ENCODE peak calls at places on chromosome 16, in nine cellular contexts. One of them, this sample, is unnamed.
A peak's percentile ranks its signal among the peaks of the same experiment; 100 is the strongest.

GRCh38 chr16:14344292-14344691 is 273.2 kb downstream of the MRTFB start:
- DNase-seq in AG08395: no peak
- DNase-seq in T-helper 1 cell: no peak
- DNase-seq in fibroblast of villous mesenchyme: no peak
- DNase-seq in renal cortical epithelial cell: no peak
- DNase-seq in brain microvascular endothelial cell: no peak
- DNase-seq in pancreas: no peak
- DNase-seq in left colon: no peak
- DNase-seq in stimulated activated CD4-positive, alpha-beta T cell treated with anti-CD3 and anti-CD28 coated beads, Interleukin-1b, Interleukin-23, amount 100 ng/mL, for 1 hour: no peak
- DNase-seq in this sample: no peak

GRCh38 chr16:51228097-51228659 is 77.1 kb upstream of the SALL1 start:
- DNase-seq in AG08395: no peak
- DNase-seq in T-helper 1 cell: no peak
- DNase-seq in fibroblast of villous mesenchyme: no peak
- DNase-seq in renal cortical epithelial cell: no peak
- DNase-seq in brain microvascular endothelial cell: no peak
- DNase-seq in pancreas: no peak
- DNase-seq in left colon: no peak
- DNase-seq in stimulated activated CD4-positive, alpha-beta T cell treated with anti-CD3 and anti-CD28 coated beads, Interleukin-1b, Interleukin-23, amount 100 ng/mL, for 1 hour: no peak
- DNase-seq in this sample: no peak

GRCh38 chr16:12625068-12625467 is 178.6 kb downstream of the CPPED1 start:
- DNase-seq in AG08395: no peak
- DNase-seq in T-helper 1 cell: no peak
- DNase-seq in fibroblast of villous mesenchyme: no peak
- DNase-seq in renal cortical epithelial cell: no peak
- DNase-seq in brain microvascular endothelial cell: no peak
- DNase-seq in pancreas: no peak
- DNase-seq in left colon: no peak
- DNase-seq in stimulated activated CD4-positive, alpha-beta T cell treated with anti-CD3 and anti-CD28 coated beads, Interleukin-1b, Interleukin-23, amount 100 ng/mL, for 1 hour: no peak
- DNase-seq in this sample: no peak

GRCh38 chr16:55685973-55686372 is 30.2 kb downstream of the SLC6A2 start:
- DNase-seq in AG08395: no peak
- DNase-seq in T-helper 1 cell: no peak
- DNase-seq in fibroblast of villous mesenchyme: no peak
- DNase-seq in renal cortical epithelial cell: no peak
- DNase-seq in brain microvascular endothelial cell: no peak
- DNase-seq in pancreas: no peak
- DNase-seq in left colon: no peak
- DNase-seq in stimulated activated CD4-positive, alpha-beta T cell treated with anti-CD3 and anti-CD28 coated beads, Interleukin-1b, Interleukin-23, amount 100 ng/mL, for 1 hour: no peak
- DNase-seq in this sample: no peak

GRCh38 chr16:65672960-65673359 is 551.1 kb upstream of the CDH11 start:
- DNase-seq in AG08395: peak; percentile 53
- DNase-seq in T-helper 1 cell: no peak
- DNase-seq in fibroblast of villous mesenchyme: no peak
- DNase-seq in renal cortical epithelial cell: no peak
- DNase-seq in brain microvascular endothelial cell: peak; percentile 51
- DNase-seq in pancreas: no peak
- DNase-seq in left colon: no peak
- DNase-seq in stimulated activated CD4-positive, alpha-beta T cell treated with anti-CD3 and anti-CD28 coated beads, Interleukin-1b, Interleukin-23, amount 100 ng/mL, for 1 hour: no peak
- DNase-seq in this sample: no peak

GRCh38 chr16:17396762-17397498 is 73.8 kb downstream of the XYLT1 start:
- DNase-seq in AG08395: no peak
- DNase-seq in T-helper 1 cell: no peak
- DNase-seq in fibroblast of villous mesenchyme: peak; percentile 87
- DNase-seq in renal cortical epithelial cell: no peak
- DNase-seq in brain microvascular endothelial cell: peak; percentile 30
- DNase-seq in pancreas: peak; percentile 74
- DNase-seq in left colon: peak; percentile 67
- DNase-seq in stimulated activated CD4-positive, alpha-beta T cell treated with anti-CD3 and anti-CD28 coated beads, Interleukin-1b, Interleukin-23, amount 100 ng/mL, for 1 hour: no peak
- DNase-seq in this sample: no peak

GRCh38 chr16:84740596-84741071 is 40.8 kb downstream of the USP10 start:
- DNase-seq in AG08395: no peak
- DNase-seq in T-helper 1 cell: no peak
- DNase-seq in fibroblast of villous mesenchyme: no peak
- DNase-seq in renal cortical epithelial cell: peak; percentile 88
- DNase-seq in brain microvascular endothelial cell: no peak
- DNase-seq in pancreas: no peak
- DNase-seq in left colon: no peak
- DNase-seq in stimulated activated CD4-positive, alpha-beta T cell treated with anti-CD3 and anti-CD28 coated beads, Interleukin-1b, Interleukin-23, amount 100 ng/mL, for 1 hour: no peak
- DNase-seq in this sample: no peak

GRCh38 chr16:14004031-14004718 is 66.9 kb upstream of the MRTFB start:
- DNase-seq in AG08395: no peak
- DNase-seq in T-helper 1 cell: no peak
- DNase-seq in fibroblast of villous mesenchyme: no peak
- DNase-seq in renal cortical epithelial cell: no peak
- DNase-seq in brain microvascular endothelial cell: no peak
- DNase-seq in pancreas: no peak
- DNase-seq in left colon: no peak
- DNase-seq in stimulated activated CD4-positive, alpha-beta T cell treated with anti-CD3 and anti-CD28 coated beads, Interleukin-1b, Interleukin-23, amount 100 ng/mL, for 1 hour: no peak
- DNase-seq in this sample: no peak

GRCh38 chr16:14193316-14193871 is 122.3 kb downstream of the MRTFB start:
- DNase-seq in AG08395: no peak
- DNase-seq in T-helper 1 cell: no peak
- DNase-seq in fibroblast of villous mesenchyme: no peak
- DNase-seq in renal cortical epithelial cell: no peak
- DNase-seq in brain microvascular endothelial cell: no peak
- DNase-seq in pancreas: no peak
- DNase-seq in left colon: no peak
- DNase-seq in stimulated activated CD4-positive, alpha-beta T cell treated with anti-CD3 and anti-CD28 coated beads, Interleukin-1b, Interleukin-23, amount 100 ng/mL, for 1 hour: no peak
- DNase-seq in this sample: no peak

GRCh38 chr16:31869511-31870201 is 4.0 kb upstream of the ZNF267 start:
- DNase-seq in AG08395: peak; percentile 71
- DNase-seq in T-helper 1 cell: peak; percentile 48
- DNase-seq in fibroblast of villous mesenchyme: peak; percentile 60
- DNase-seq in renal cortical epithelial cell: peak; percentile 79
- DNase-seq in brain microvascular endothelial cell: peak; percentile 89
- DNase-seq in pancreas: no peak
- DNase-seq in left colon: peak; percentile 55
- DNase-seq in stimulated activated CD4-positive, alpha-beta T cell treated with anti-CD3 and anti-CD28 coated beads, Interleukin-1b, Interleukin-23, amount 100 ng/mL, for 1 hour: no peak
- DNase-seq in this sample: peak; percentile 76

GRCh38 chr16:56436258-56436657 is 10.9 kb upstream of the AMFR start:
- DNase-seq in AG08395: no peak
- DNase-seq in T-helper 1 cell: no peak
- DNase-seq in fibroblast of villous mesenchyme: no peak
- DNase-seq in renal cortical epithelial cell: no peak
- DNase-seq in brain microvascular endothelial cell: no peak
- DNase-seq in pancreas: no peak
- DNase-seq in left colon: no peak
- DNase-seq in stimulated activated CD4-positive, alpha-beta T cell treated with anti-CD3 and anti-CD28 coated beads, Interleukin-1b, Interleukin-23, amount 100 ng/mL, for 1 hour: no peak
- DNase-seq in this sample: no peak

GRCh38 chr16:81478876-81479496 is 34.4 kb downstream of the CMIP start:
- DNase-seq in AG08395: no peak
- DNase-seq in T-helper 1 cell: no peak
- DNase-seq in fibroblast of villous mesenchyme: no peak
- DNase-seq in renal cortical epithelial cell: no peak
- DNase-seq in brain microvascular endothelial cell: peak; percentile 53
- DNase-seq in pancreas: peak; percentile 46
- DNase-seq in left colon: peak; percentile 73
- DNase-seq in stimulated activated CD4-positive, alpha-beta T cell treated with anti-CD3 and anti-CD28 coated beads, Interleukin-1b, Interleukin-23, amount 100 ng/mL, for 1 hour: no peak
- DNase-seq in this sample: no peak

GRCh38 chr16:57256601-57257395 is 11.7 kb downstream of the ARL2BP start:
- DNase-seq in AG08395: no peak
- DNase-seq in T-helper 1 cell: no peak
- DNase-seq in fibroblast of villous mesenchyme: no peak
- DNase-seq in renal cortical epithelial cell: no peak
- DNase-seq in brain microvascular endothelial cell: no peak
- DNase-seq in pancreas: peak; percentile 9
- DNase-seq in left colon: no peak
- DNase-seq in stimulated activated CD4-positive, alpha-beta T cell treated with anti-CD3 and anti-CD28 coated beads, Interleukin-1b, Interleukin-23, amount 100 ng/mL, for 1 hour: no peak
- DNase-seq in this sample: no peak

GRCh38 chr16:88527937-88528743 is 42.1 kb upstream of the ZC3H18 start:
- DNase-seq in AG08395: no peak
- DNase-seq in T-helper 1 cell: no peak
- DNase-seq in fibroblast of villous mesenchyme: no peak
- DNase-seq in renal cortical epithelial cell: no peak
- DNase-seq in brain microvascular endothelial cell: no peak
- DNase-seq in pancreas: no peak
- DNase-seq in left colon: no peak
- DNase-seq in stimulated activated CD4-positive, alpha-beta T cell treated with anti-CD3 and anti-CD28 coated beads, Interleukin-1b, Interleukin-23, amount 100 ng/mL, for 1 hour: no peak
- DNase-seq in this sample: no peak

GRCh38 chr16:3157229-3158013 is 22.6 kb downstream of the ZNF213 start:
- DNase-seq in AG08395: peak; percentile 56
- DNase-seq in T-helper 1 cell: peak; percentile 47
- DNase-seq in fibroblast of villous mesenchyme: peak; percentile 88
- DNase-seq in renal cortical epithelial cell: peak; percentile 87
- DNase-seq in brain microvascular endothelial cell: peak; percentile 96
- DNase-seq in pancreas: peak; percentile 83
- DNase-seq in left colon: peak; percentile 62
- DNase-seq in stimulated activated CD4-positive, alpha-beta T cell treated with anti-CD3 and anti-CD28 coated beads, Interleukin-1b, Interleukin-23, amount 100 ng/mL, for 1 hour: no peak
- DNase-seq in this sample: peak; percentile 99

GRCh38 chr16:86988920-86989715 is 328.1 kb downstream of the C16orf95 start:
- DNase-seq in AG08395: no peak
- DNase-seq in T-helper 1 cell: no peak
- DNase-seq in fibroblast of villous mesenchyme: peak; percentile 55
- DNase-seq in renal cortical epithelial cell: no peak
- DNase-seq in brain microvascular endothelial cell: no peak
- DNase-seq in pancreas: no peak
- DNase-seq in left colon: no peak
- DNase-seq in stimulated activated CD4-positive, alpha-beta T cell treated with anti-CD3 and anti-CD28 coated beads, Interleukin-1b, Interleukin-23, amount 100 ng/mL, for 1 hour: no peak
- DNase-seq in this sample: no peak

GRCh38 chr16:2146739-2147138 is 1.7 kb upstream of the RAB26 start:
- DNase-seq in AG08395: no peak
- DNase-seq in T-helper 1 cell: no peak
- DNase-seq in fibroblast of villous mesenchyme: no peak
- DNase-seq in renal cortical epithelial cell: no peak
- DNase-seq in brain microvascular endothelial cell: no peak
- DNase-seq in pancreas: no peak
- DNase-seq in left colon: no peak
- DNase-seq in stimulated activated CD4-positive, alpha-beta T cell treated with anti-CD3 and anti-CD28 coated beads, Interleukin-1b, Interleukin-23, amount 100 ng/mL, for 1 hour: no peak
- DNase-seq in this sample: no peak

GRCh38 chr16:19843371-19843770 is 41.3 kb downstream of the GPRC5B start:
- DNase-seq in AG08395: no peak
- DNase-seq in T-helper 1 cell: no peak
- DNase-seq in fibroblast of villous mesenchyme: peak; percentile 51
- DNase-seq in renal cortical epithelial cell: peak; percentile 50
- DNase-seq in brain microvascular endothelial cell: no peak
- DNase-seq in pancreas: no peak
- DNase-seq in left colon: no peak
- DNase-seq in stimulated activated CD4-positive, alpha-beta T cell treated with anti-CD3 and anti-CD28 coated beads, Interleukin-1b, Interleukin-23, amount 100 ng/mL, for 1 hour: no peak
- DNase-seq in this sample: peak; percentile 14

GRCh38 chr16:66511615-66512500 is 38.1 kb downstream of the TK2 start:
- DNase-seq in AG08395: peak; percentile 85
- DNase-seq in T-helper 1 cell: no peak
- DNase-seq in fibroblast of villous mesenchyme: peak; percentile 65
- DNase-seq in renal cortical epithelial cell: peak; percentile 95
- DNase-seq in brain microvascular endothelial cell: peak; percentile 59
- DNase-seq in pancreas: peak; percentile 49
- DNase-seq in left colon: no peak
- DNase-seq in stimulated activated CD4-positive, alpha-beta T cell treated with anti-CD3 and anti-CD28 coated beads, Interleukin-1b, Interleukin-23, amount 100 ng/mL, for 1 hour: no peak
- DNase-seq in this sample: peak; percentile 96

GRCh38 chr16:83113317-83113716 is 486.5 kb downstream of the CDH13 start:
- DNase-seq in AG08395: no peak
- DNase-seq in T-helper 1 cell: no peak
- DNase-seq in fibroblast of villous mesenchyme: peak; percentile 52
- DNase-seq in renal cortical epithelial cell: peak; percentile 47
- DNase-seq in brain microvascular endothelial cell: peak; percentile 32
- DNase-seq in pancreas: peak; percentile 11
- DNase-seq in left colon: no peak
- DNase-seq in stimulated activated CD4-positive, alpha-beta T cell treated with anti-CD3 and anti-CD28 coated beads, Interleukin-1b, Interleukin-23, amount 100 ng/mL, for 1 hour: no peak
- DNase-seq in this sample: no peak

GRCh38 chr16:47375423-47375822 is 85.4 kb downstream of the ITFG1 start:
- DNase-seq in AG08395: no peak
- DNase-seq in T-helper 1 cell: no peak
- DNase-seq in fibroblast of villous mesenchyme: no peak
- DNase-seq in renal cortical epithelial cell: no peak
- DNase-seq in brain microvascular endothelial cell: no peak
- DNase-seq in pancreas: no peak
- DNase-seq in left colon: no peak
- DNase-seq in stimulated activated CD4-positive, alpha-beta T cell treated with anti-CD3 and anti-CD28 coated beads, Interleukin-1b, Interleukin-23, amount 100 ng/mL, for 1 hour: no peak
- DNase-seq in this sample: no peak

GRCh38 chr16:86281435-86281834 is 228.9 kb upstream of the FOXF1 start:
- DNase-seq in AG08395: no peak
- DNase-seq in T-helper 1 cell: no peak
- DNase-seq in fibroblast of villous mesenchyme: no peak
- DNase-seq in renal cortical epithelial cell: no peak
- DNase-seq in brain microvascular endothelial cell: no peak
- DNase-seq in pancreas: peak; percentile 44
- DNase-seq in left colon: no peak
- DNase-seq in stimulated activated CD4-positive, alpha-beta T cell treated with anti-CD3 and anti-CD28 coated beads, Interleukin-1b, Interleukin-23, amount 100 ng/mL, for 1 hour: no peak
- DNase-seq in this sample: no peak

GRCh38 chr16:720507-720989 is 398 bp upstream of the ANTKMT start:
- DNase-seq in AG08395: peak; percentile 61
- DNase-seq in T-helper 1 cell: no peak
- DNase-seq in fibroblast of villous mesenchyme: peak; percentile 83
- DNase-seq in renal cortical epithelial cell: peak; percentile 31
- DNase-seq in brain microvascular endothelial cell: peak; percentile 43
- DNase-seq in pancreas: peak; percentile 43
- DNase-seq in left colon: peak; percentile 63
- DNase-seq in stimulated activated CD4-positive, alpha-beta T cell treated with anti-CD3 and anti-CD28 coated beads, Interleukin-1b, Interleukin-23, amount 100 ng/mL, for 1 hour: no peak
- DNase-seq in this sample: peak; percentile 76

GRCh38 chr16:85148959-85149358 is 36.7 kb upstream of the CIBAR2 start:
- DNase-seq in AG08395: peak; percentile 74
- DNase-seq in T-helper 1 cell: no peak
- DNase-seq in fibroblast of villous mesenchyme: peak; percentile 49
- DNase-seq in renal cortical epithelial cell: no peak
- DNase-seq in brain microvascular endothelial cell: no peak
- DNase-seq in pancreas: no peak
- DNase-seq in left colon: no peak
- DNase-seq in stimulated activated CD4-positive, alpha-beta T cell treated with anti-CD3 and anti-CD28 coated beads, Interleukin-1b, Interleukin-23, amount 100 ng/mL, for 1 hour: no peak
- DNase-seq in this sample: no peak

GRCh38 chr16:24526701-24527470 is 12.5 kb upstream of the RBBP6 start:
- DNase-seq in AG08395: no peak
- DNase-seq in T-helper 1 cell: no peak
- DNase-seq in fibroblast of villous mesenchyme: peak; percentile 41
- DNase-seq in renal cortical epithelial cell: no peak
- DNase-seq in brain microvascular endothelial cell: no peak
- DNase-seq in pancreas: no peak
- DNase-seq in left colon: no peak
- DNase-seq in stimulated activated CD4-positive, alpha-beta T cell treated with anti-CD3 and anti-CD28 coated beads, Interleukin-1b, Interleukin-23, amount 100 ng/mL, for 1 hour: no peak
- DNase-seq in this sample: no peak

GRCh38 chr16:1906846-1907165 is 11.4 kb downstream of the HS3ST6 start:
- DNase-seq in AG08395: peak; percentile 64
- DNase-seq in T-helper 1 cell: no peak
- DNase-seq in fibroblast of villous mesenchyme: no peak
- DNase-seq in renal cortical epithelial cell: no peak
- DNase-seq in brain microvascular endothelial cell: no peak
- DNase-seq in pancreas: no peak
- DNase-seq in left colon: no peak
- DNase-seq in stimulated activated CD4-positive, alpha-beta T cell treated with anti-CD3 and anti-CD28 coated beads, Interleukin-1b, Interleukin-23, amount 100 ng/mL, for 1 hour: no peak
- DNase-seq in this sample: no peak

GRCh38 chr16:15598648-15599190 is 44.2 kb downstream of the MARF1 start:
- DNase-seq in AG08395: no peak
- DNase-seq in T-helper 1 cell: no peak
- DNase-seq in fibroblast of villous mesenchyme: no peak
- DNase-seq in renal cortical epithelial cell: no peak
- DNase-seq in brain microvascular endothelial cell: no peak
- DNase-seq in pancreas: no peak
- DNase-seq in left colon: no peak
- DNase-seq in stimulated activated CD4-positive, alpha-beta T cell treated with anti-CD3 and anti-CD28 coated beads, Interleukin-1b, Interleukin-23, amount 100 ng/mL, for 1 hour: no peak
- DNase-seq in this sample: no peak

GRCh38 chr16:9666834-9667480 is 515.3 kb downstream of the GRIN2A start:
- DNase-seq in AG08395: no peak
- DNase-seq in T-helper 1 cell: no peak
- DNase-seq in fibroblast of villous mesenchyme: no peak
- DNase-seq in renal cortical epithelial cell: no peak
- DNase-seq in brain microvascular endothelial cell: no peak
- DNase-seq in pancreas: no peak
- DNase-seq in left colon: peak; percentile 36
- DNase-seq in stimulated activated CD4-positive, alpha-beta T cell treated with anti-CD3 and anti-CD28 coated beads, Interleukin-1b, Interleukin-23, amount 100 ng/mL, for 1 hour: no peak
- DNase-seq in this sample: no peak

GRCh38 chr16:2033057-2033911 is 6.6 kb downstream of the NHERF2 start:
- DNase-seq in AG08395: peak; percentile 64
- DNase-seq in T-helper 1 cell: no peak
- DNase-seq in fibroblast of villous mesenchyme: peak; percentile 70
- DNase-seq in renal cortical epithelial cell: no peak
- DNase-seq in brain microvascular endothelial cell: peak; percentile 49
- DNase-seq in pancreas: no peak
- DNase-seq in left colon: no peak
- DNase-seq in stimulated activated CD4-positive, alpha-beta T cell treated with anti-CD3 and anti-CD28 coated beads, Interleukin-1b, Interleukin-23, amount 100 ng/mL, for 1 hour: no peak
- DNase-seq in this sample: peak; percentile 3

GRCh38 chr16:67934306-67935095 is 2.1 kb downstream of the PSMB10 start:
- DNase-seq in AG08395: no peak
- DNase-seq in T-helper 1 cell: no peak
- DNase-seq in fibroblast of villous mesenchyme: no peak
- DNase-seq in renal cortical epithelial cell: no peak
- DNase-seq in brain microvascular endothelial cell: no peak
- DNase-seq in pancreas: peak; percentile 52
- DNase-seq in left colon: no peak
- DNase-seq in stimulated activated CD4-positive, alpha-beta T cell treated with anti-CD3 and anti-CD28 coated beads, Interleukin-1b, Interleukin-23, amount 100 ng/mL, for 1 hour: no peak
- DNase-seq in this sample: no peak

GRCh38 chr16:28494141-28494851 is at the start of gene APOBR:
- DNase-seq in AG08395: no peak
- DNase-seq in T-helper 1 cell: peak; percentile 63
- DNase-seq in fibroblast of villous mesenchyme: no peak
- DNase-seq in renal cortical epithelial cell: no peak
- DNase-seq in brain microvascular endothelial cell: no peak
- DNase-seq in pancreas: no peak
- DNase-seq in left colon: peak; percentile 78
- DNase-seq in stimulated activated CD4-positive, alpha-beta T cell treated with anti-CD3 and anti-CD28 coated beads, Interleukin-1b, Interleukin-23, amount 100 ng/mL, for 1 hour: peak; percentile 50
- DNase-seq in this sample: no peak